ENCODE peak calls at places on chromosome 9, in ten cellular contexts. J is T follicular helper cell; C is body of pancreas; B is fibroblast of lung; D is GM03348; A is naive thymus-derived CD8-positive, alpha-beta T cell; Z is ACHN; F is heart right ventricle; R is HCT116; I is tibial artery. X is an unnamed sample.

GRCh38 chr9:74066605-74067004 is 430.5 kb upstream of the RORB start:
- DNase-seq in F (no peak), A (no peak), D (no peak), Z (no peak), J (no peak), R (no peak), C (no peak), B (no peak), I (no peak), X (no peak)

GRCh38 chr9:113737414-113738271 is 138.5 kb upstream of the ZNF618 start:
- DNase-seq in R (peak), J (no peak), A (no peak), I (peak), Z (peak), C (peak), B (peak), F (no peak), D (peak), X (peak)

GRCh38 chr9:114396558-114397218 is 8.9 kb upstream of the AKNA start:
- DNase-seq in F (no peak), J (no peak), R (peak), D (peak), A (no peak), B (peak), Z (peak), I (peak), C (no peak), X (no peak)

GRCh38 chr9:36962721-36963120 is 71.3 kb downstream of the PAX5 start:
- DNase-seq in R (no peak), B (no peak), I (no peak), J (no peak), F (no peak), A (no peak), Z (no peak), C (no peak), D (no peak), X (no peak)

GRCh38 chr9:71506821-71507220 is 261.5 kb downstream of the CEMIP2 start:
- DNase-seq in R (no peak), B (peak), I (no peak), D (peak), Z (peak), F (no peak), J (no peak), A (no peak), C (no peak), X (no peak)

GRCh38 chr9:124503713-124504529 is 3.3 kb downstream of the NR5A1 start:
- DNase-seq in A (no peak), D (no peak), Z (no peak), I (no peak), C (no peak), F (no peak), R (no peak), B (no peak), J (no peak), X (no peak)

GRCh38 chr9:134605969-134606363 is 35.6 kb upstream of the COL5A1 start:
- DNase-seq in D (no peak), A (no peak), J (no peak), Z (no peak), I (no peak), B (no peak), F (no peak), C (no peak), R (no peak), X (no peak)

GRCh38 chr9:14250779-14251145 is 63.2 kb downstream of the NFIB start:
- DNase-seq in D (no peak), A (no peak), J (no peak), R (no peak), B (no peak), C (no peak), I (no peak), Z (no peak), F (no peak), X (no peak)

GRCh38 chr9:121055642-121056143 is 5.6 kb upstream of the C5 start:
- DNase-seq in I (no peak), B (no peak), C (peak), Z (peak), R (no peak), D (peak), A (no peak), J (no peak), F (no peak), X (no peak)

GRCh38 chr9:87643778-87644570 is 81.9 kb upstream of the CTSL start:
- DNase-seq in B (no peak), C (no peak), J (no peak), D (no peak), I (no peak), R (no peak), Z (no peak), F (no peak), A (no peak), X (no peak)

GRCh38 chr9:127650511-127650910 is 38.4 kb downstream of the STXBP1 start:
- DNase-seq in I (no peak), J (no peak), Z (no peak), R (no peak), D (no peak), C (no peak), A (no peak), B (no peak), F (no peak), X (no peak)

GRCh38 chr9:125987420-125987819 is 240.2 kb downstream of the PBX3 start:
- DNase-seq in I (no peak), C (no peak), D (no peak), Z (no peak), J (no peak), R (no peak), B (no peak), A (no peak), F (no peak), X (no peak)

GRCh38 chr9:2677927-2678889 is 39.1 kb upstream of the KCNV2 start:
- DNase-seq in B (no peak), F (no peak), C (peak), Z (no peak), R (no peak), A (no peak), D (no peak), I (no peak), J (no peak), X (peak)

GRCh38 chr9:36900856-36901220 is 133.2 kb downstream of the PAX5 start:
- DNase-seq in J (no peak), F (no peak), I (no peak), B (no peak), R (no peak), Z (no peak), C (no peak), A (no peak), D (no peak), X (no peak)

GRCh38 chr9:126955806-126956205 is 41.2 kb downstream of the RALGPS1 start:
- DNase-seq in B (no peak), C (no peak), A (no peak), J (no peak), D (no peak), F (no peak), I (no peak), R (no peak), Z (no peak), X (no peak)

GRCh38 chr9:16930578-16930977 is 60.1 kb upstream of the BNC2 start:
- DNase-seq in C (no peak), A (no peak), Z (no peak), D (no peak), F (no peak), I (no peak), R (no peak), J (no peak), B (no peak), X (no peak)

GRCh38 chr9:99181206-99181605 is 40.5 kb downstream of the ALG2 start:
- DNase-seq in C (no peak), D (no peak), F (no peak), I (no peak), R (no peak), B (no peak), A (no peak), J (no peak), Z (no peak), X (no peak)

GRCh38 chr9:94300470-94301301 is 27.8 kb downstream of the NUTM2F start:
- DNase-seq in I (no peak), Z (no peak), F (no peak), A (no peak), D (no peak), B (no peak), J (no peak), R (no peak), C (no peak), X (no peak)

GRCh38 chr9:126420643-126421564 is 94.3 kb downstream of the MVB12B start:
- DNase-seq in A (no peak), F (no peak), D (no peak), B (no peak), Z (no peak), I (no peak), J (no peak), C (no peak), R (peak), X (no peak)

GRCh38 chr9:86098793-86099694 is at the start of gene GOLM1:
- DNase-seq in A (peak), F (peak), R (no peak), I (peak), Z (peak), D (peak), B (peak), C (peak), J (no peak), X (peak)

GRCh38 chr9:133067813-133068212 is 6.0 kb downstream of the CEL start:
- DNase-seq in J (no peak), A (no peak), Z (no peak), F (no peak), C (peak), R (no peak), I (no peak), B (no peak), D (no peak), X (no peak)

GRCh38 chr9:125805057-125805456 is 57.9 kb downstream of the PBX3 start:
- DNase-seq in C (no peak), Z (no peak), A (no peak), B (peak), F (no peak), I (no peak), R (no peak), D (peak), J (no peak), X (no peak)

GRCh38 chr9:36895744-36896260 is 138.3 kb downstream of the PAX5 start:
- DNase-seq in J (no peak), R (no peak), F (no peak), C (no peak), I (no peak), D (no peak), A (no peak), Z (no peak), B (no peak), X (no peak)

X was measured in dermis microvascular lymphatic vessel endothelial cell.